ENCODE peak calls at places on chromosomes 6 and 20, in nine cellular contexts. M is fibroblast of mammary gland, Y is choroid plexus epithelial cell, H is WTC11, B is pancreas, S is ascending aorta, E is adrenal gland, C is cardiac muscle cell, Z is H9. Q is an unnamed sample.

GRCh38 chr6:144434308-144434990 is 149.3 kb downstream of the UTRN start:
- DNase-seq in M (peak; percentile 85), Y (peak; percentile 95), H (no peak), B (no peak), S (no peak), E (peak; percentile 74), C (peak; percentile 86), Z (no peak), Q (no peak)

GRCh38 chr6:129104131-129104530 is 221.2 kb downstream of the LAMA2 start:
- DNase-seq in M (peak; percentile 78), Y (peak; percentile 73), H (no peak), B (no peak), S (no peak), E (no peak), C (peak; percentile 87), Z (no peak), Q (no peak)

GRCh38 chr6:65182681-65183080 is 524.3 kb downstream of the EYS start:
- DNase-seq in M (peak; percentile 40), Y (peak; percentile 73), H (no peak), B (peak; percentile 15), S (no peak), E (peak; percentile 66), C (peak; percentile 0), Z (no peak), Q (no peak)

GRCh38 chr6:75611011-75611701 is 9.5 kb downstream of the SENP6 start:
- DNase-seq in M (peak; percentile 32), Y (peak; percentile 39), H (no peak), B (no peak), S (no peak), E (no peak), C (no peak), Z (no peak), Q (no peak)

GRCh38 chr6:104940881-104941693 is 15.8 kb upstream of the LIN28B start:
- DNase-seq in M (peak; percentile 26), Y (peak; percentile 50), H (peak; percentile 79), B (no peak), S (no peak), E (peak; percentile 20), C (peak; percentile 53), Z (peak; percentile 82), Q (peak; percentile 82)

GRCh38 chr20:23365390-23366165 is 3.6 kb downstream of the GZF1 start:
- DNase-seq in M (no peak), Y (no peak), H (no peak), B (no peak), S (no peak), E (no peak), C (no peak), Z (no peak), Q (no peak)

GRCh38 chr6:17336425-17336824 is 55.3 kb downstream of the RBM24 start:
- DNase-seq in M (peak; percentile 20), Y (peak; percentile 67), H (no peak), B (no peak), S (no peak), E (no peak), C (no peak), Z (no peak), Q (no peak)

GRCh38 chr6:27667651-27668441 is 194.9 kb upstream of the ZNF184 start:
- DNase-seq in M (peak; percentile 19), Y (no peak), H (no peak), B (no peak), S (no peak), E (no peak), C (no peak), Z (no peak), Q (no peak)

GRCh38 chr6:53741417-53741816 is 53.4 kb upstream of the LRRC1 start:
- DNase-seq in M (peak; percentile 15), Y (no peak), H (peak; percentile 18), B (no peak), S (no peak), E (no peak), C (peak; percentile 44), Z (peak; percentile 44), Q (no peak)

GRCh38 chr6:166988674-166989201 is 10.5 kb upstream of the CEP43 start:
- DNase-seq in M (no peak), Y (no peak), H (no peak), B (no peak), S (no peak), E (no peak), C (no peak), Z (peak; percentile 45), Q (no peak)

GRCh38 chr6:25137497-25137896 is 141.7 kb upstream of the CARMIL1 start:
- DNase-seq in M (peak; percentile 39), Y (peak; percentile 6), H (no peak), B (no peak), S (no peak), E (no peak), C (peak; percentile 35), Z (no peak), Q (no peak)

GRCh38 chr6:165906-166305 is 126.4 kb upstream of the DUSP22 start:
- DNase-seq in M (no peak), Y (peak; percentile 43), H (no peak), B (no peak), S (no peak), E (no peak), C (peak; percentile 18), Z (no peak), Q (no peak)

GRCh38 chr6:145087034-145087433 is 648.3 kb downstream of the EPM2A start:
- DNase-seq in M (peak; percentile 31), Y (peak; percentile 61), H (no peak), B (no peak), S (no peak), E (no peak), C (no peak), Z (no peak), Q (no peak)

GRCh38 chr20:38827770-38828281 is 22.3 kb downstream of the PPP1R16B start:
- DNase-seq in M (no peak), Y (peak; percentile 5), H (no peak), B (no peak), S (no peak), E (no peak), C (peak; percentile 31), Z (no peak), Q (no peak)

GRCh38 chr20:21607971-21608735 is 94.3 kb upstream of the NKX2-2 start:
- DNase-seq in M (no peak), Y (no peak), H (no peak), B (no peak), S (no peak), E (peak; percentile 48), C (no peak), Z (no peak), Q (no peak)

GRCh38 chr6:142474446-142475289 is 172.9 kb downstream of the ADGRG6 start:
- DNase-seq in M (peak; percentile 70), Y (peak; percentile 76), H (peak; percentile 85), B (no peak), S (no peak), E (no peak), C (peak; percentile 78), Z (peak; percentile 82), Q (peak; percentile 18)

GRCh38 chr6:93282521-93283031 is 136.8 kb downstream of the EPHA7 start:
- DNase-seq in M (no peak), Y (no peak), H (peak; percentile 9), B (no peak), S (no peak), E (no peak), C (no peak), Z (no peak), Q (no peak)

GRCh38 chr6:6751615-6752014 is 163.1 kb downstream of the LY86 start:
- DNase-seq in M (peak; percentile 33), Y (no peak), H (no peak), B (peak; percentile 43), S (no peak), E (no peak), C (no peak), Z (no peak), Q (no peak)

GRCh38 chr6:41442800-41443501 is 103.2 kb upstream of the FOXP4 start:
- DNase-seq in M (peak; percentile 61), Y (peak; percentile 75), H (peak; percentile 86), B (peak; percentile 31), S (no peak), E (peak; percentile 51), C (peak; percentile 81), Z (peak; percentile 89), Q (peak; percentile 87)

DNA sequence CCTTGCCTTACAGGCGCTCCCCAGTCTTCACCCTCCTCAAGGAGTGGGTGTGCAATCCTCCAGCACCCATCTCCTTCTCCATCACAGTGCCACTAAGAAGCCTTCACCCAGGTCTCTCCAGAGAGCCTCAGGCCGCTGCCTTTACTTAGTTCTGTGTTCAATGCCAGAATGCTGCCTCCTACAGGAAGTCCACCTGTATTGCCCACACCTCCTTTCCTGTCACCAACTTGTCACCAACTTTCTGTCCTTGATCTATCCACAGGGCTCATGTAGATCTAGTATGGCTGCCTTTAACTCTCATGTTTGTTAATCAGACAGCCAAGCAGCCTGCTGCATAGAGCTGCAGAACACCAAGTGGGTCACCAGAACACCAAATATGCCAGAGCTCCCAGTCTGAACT is 546 bp upstream of the LST1 start:
- DNase-seq in M (peak; percentile 19), Y (no peak), H (peak; percentile 62), B (no peak), S (no peak), E (no peak), C (no peak), Z (peak; percentile 66), Q (no peak)
- TF ChIP-seq CTCF in M (peak; percentile 44), Y (peak; percentile 40), H (peak; percentile 54), B (no peak), S (no peak), E (peak; percentile 15), C (peak; percentile 16), Z (peak; percentile 77), Q (peak; percentile 50)

GRCh38 chr6:159233365-159234101 is 64.3 kb downstream of the FNDC1 start:
- DNase-seq in M (no peak), Y (no peak), H (peak; percentile 60), B (peak; percentile 59), S (no peak), E (no peak), C (no peak), Z (peak; percentile 62), Q (no peak)
- TF ChIP-seq CTCF in M (no peak), Y (no peak), H (no peak), B (no peak), S (no peak), E (no peak), C (no peak), Z (peak; percentile 63), Q (peak; percentile 44)

GRCh38 chr20:4195499-4195898 is 180.1 kb upstream of the RNF24 start:
- DNase-seq in M (peak; percentile 27), Y (peak; percentile 53), H (peak; percentile 74), B (no peak), S (no peak), E (no peak), C (peak; percentile 35), Z (peak; percentile 63), Q (peak; percentile 32)
- TF ChIP-seq CTCF in M (peak; percentile 46), Y (peak; percentile 70), H (peak; percentile 54), B (no peak), S (no peak), E (peak; percentile 38), C (peak; percentile 50), Z (peak; percentile 78), Q (peak; percentile 48)

DNA sequence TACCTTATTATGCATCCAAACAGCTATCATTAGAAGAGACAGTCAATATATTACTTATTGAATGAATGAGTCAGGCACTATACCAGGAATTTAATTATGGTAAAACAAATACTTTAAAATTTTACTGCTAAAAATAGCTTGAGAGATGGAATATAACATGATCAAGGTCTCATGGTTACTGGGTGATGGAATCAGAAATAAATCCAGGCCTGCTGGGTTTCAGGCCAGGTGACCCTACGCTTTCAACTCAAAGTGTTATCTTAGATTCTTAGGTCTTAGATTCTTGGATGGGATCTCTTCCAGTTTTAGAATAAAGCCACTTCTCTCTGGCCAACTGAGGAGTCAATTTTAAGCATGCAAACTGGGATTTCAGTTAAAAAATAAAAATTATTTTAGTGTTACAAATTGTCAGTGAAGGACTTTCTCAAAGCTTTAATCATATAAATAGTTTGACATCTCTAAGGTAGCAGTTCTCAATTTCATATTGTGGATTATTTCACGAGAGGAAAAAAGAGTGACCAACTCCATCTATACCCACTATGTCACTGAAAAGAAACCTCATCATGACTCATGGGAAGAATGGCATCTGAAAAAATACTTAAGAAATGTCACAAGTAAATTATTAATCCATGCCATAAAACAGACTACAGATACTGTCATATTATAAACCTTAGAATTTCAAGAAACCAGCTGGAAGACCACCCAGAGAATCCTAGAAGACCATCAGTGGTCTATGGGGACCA is 283.4 kb upstream of the RUNX2 start:
- DNase-seq in M (no peak), Y (no peak), H (no peak), B (no peak), S (no peak), E (no peak), C (no peak), Z (no peak), Q (no peak)
- TF ChIP-seq CTCF in M (no peak), Y (no peak), H (no peak), B (no peak), S (no peak), E (no peak), C (no peak), Z (no peak), Q (no peak)